ENCODE peak calls at places on chromosomes 6 and 20, in ten cellular contexts. I is psoas muscle; X is tibial artery; J is CD8-positive, alpha-beta T cell; T is breast epithelium; D is lower lobe of right lung; Q is endodermal cell; L is BJ; G is fibroblast of lung; M is neural progenitor cell. U is an unnamed sample. For H3K27me3, the result is how much of the 10 kb centered on the place peaks cover.

GRCh38 chr20:12207875-12208274 is 290.2 kb downstream of the BTBD3 start:
- DNase-seq in J (no peak), M (peak), L (no peak), I (no peak), T (no peak), D (no peak), G (peak), X (no peak), Q (peak), U (no peak)

GRCh38 chr6:90466191-90466940 is 120.5 kb downstream of the MAP3K7 start:
- DNase-seq in Q (no peak), L (no peak), G (peak), D (no peak), X (no peak), I (no peak), J (no peak), T (no peak), M (peak), U (no peak)

GRCh38 chr6:140979642-140980091 is 1153.1 kb upstream of the GJE1 start:
- DNase-seq in M (no peak), D (no peak), Q (no peak), I (no peak), J (no peak), G (peak), L (peak), X (peak), T (peak), U (no peak)

GRCh38 chr20:62303327-62304226 is 780 bp downstream of the ADRM1 start:
- DNase-seq in M (peak), J (peak), T (no peak), D (no peak), I (no peak), L (no peak), G (peak), Q (no peak), X (peak), U (no peak)

GRCh38 chr6:134422426-134423231 is 104.7 kb upstream of the SGK1 start:
- DNase-seq in I (no peak), G (peak), J (no peak), M (no peak), D (no peak), X (no peak), T (no peak), Q (no peak), L (peak), U (no peak)

GRCh38 chr20:35523298-35523888 is 6.1 kb downstream of the C20orf173 start:
- DNase-seq in Q (peak), M (peak), G (no peak), J (no peak), T (no peak), L (no peak), D (no peak), X (no peak), I (no peak), U (no peak)

GRCh38 chr6:110542311-110543024 is 66.1 kb upstream of the SLC22A16 start:
- DNase-seq in M (no peak), T (no peak), I (no peak), G (no peak), J (no peak), Q (no peak), L (no peak), X (no peak), D (no peak), U (no peak)

GRCh38 chr6:19757036-19757435 is 80.1 kb upstream of the ID4 start:
- DNase-seq in G (peak), D (no peak), L (no peak), J (no peak), I (no peak), Q (no peak), X (no peak), M (no peak), T (no peak), U (no peak)

GRCh38 chr6:39790772-39791171 is 1.4 kb upstream of the DAAM2 start:
- DNase-seq in M (no peak), L (no peak), X (no peak), D (no peak), Q (no peak), T (no peak), G (peak), I (no peak), J (no peak), U (no peak)

GRCh38 chr6:39793528-39793927 is 1.4 kb downstream of the DAAM2 start:
- DNase-seq in G (no peak), M (no peak), I (no peak), L (no peak), X (no peak), D (no peak), J (no peak), Q (no peak), T (no peak), U (peak)

GRCh38 chr6:39791311-39791710 is 865 bp upstream of the DAAM2 start:
- DNase-seq in L (no peak), X (no peak), G (no peak), I (no peak), T (no peak), D (no peak), J (no peak), M (no peak), Q (peak), U (no peak)

GRCh38 chr6:39792501-39793450 is 600 bp downstream of the DAAM2 start:
- DNase-seq in J (no peak), M (no peak), L (no peak), Q (peak), D (no peak), X (no peak), G (no peak), T (no peak), I (peak), U (peak)

GRCh38 chr6:39791850-39792500 is at the start of gene DAAM2:
- DNase-seq in Q (peak), T (peak), D (peak), L (no peak), X (peak), J (no peak), M (peak), G (peak), I (peak), U (no peak)
- TF ChIP-seq CTCF in Q (no peak), T (no peak), D (no peak), L (peak), X (no peak), J (no peak), M (peak), G (peak), I (peak), U (no peak)

DNA sequence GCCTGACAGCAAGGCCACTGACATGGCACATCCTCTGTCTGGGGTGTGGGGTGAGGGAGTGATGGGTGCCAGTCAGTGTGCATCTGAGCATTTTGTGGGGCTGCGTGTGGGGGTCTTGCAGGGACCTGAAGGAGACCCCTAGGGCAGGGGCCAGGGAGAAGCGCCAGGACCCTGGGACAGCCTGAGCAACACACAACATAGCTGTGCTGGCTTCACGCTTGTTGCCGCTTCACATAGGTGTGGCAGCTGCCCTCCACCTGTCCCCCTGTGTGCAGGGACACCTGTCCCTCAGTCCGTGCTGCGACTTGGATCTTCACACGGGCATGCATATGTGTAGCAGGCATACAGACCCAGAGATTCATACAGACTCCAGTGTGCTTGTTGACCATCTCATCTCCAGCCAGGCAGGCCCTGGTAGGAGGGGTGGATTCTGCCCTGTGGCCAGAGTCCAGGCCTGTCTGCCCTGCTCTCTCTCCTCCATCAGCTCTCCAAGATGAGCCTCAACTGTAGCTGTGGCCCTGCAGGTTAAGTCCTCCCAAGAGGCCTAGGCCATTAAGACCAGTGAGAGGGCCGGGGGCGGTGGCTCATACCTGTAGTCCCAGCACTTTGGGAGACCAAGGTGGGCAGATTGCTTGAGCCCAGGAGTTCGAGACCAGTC is 3.2 kb upstream of the NPBWR2 start:
- DNase-seq in X (peak), D (peak), Q (peak), L (no peak), J (no peak), I (no peak), G (no peak), T (peak), M (no peak), U (peak)
- H3K27me3 ChIP-seq in X (under half), D (under half), Q (under half), L (under half), J (under half), I (under half), G (under half), T (under half), M (under half), U (under half)

GRCh38 chr6:88238065-88238464 is 71.9 kb upstream of the CNR1 start:
- DNase-seq in T (no peak), L (no peak), J (no peak), I (no peak), M (peak), Q (peak), G (peak), D (no peak), X (no peak), U (no peak)
- TF ChIP-seq CTCF in T (no peak), L (peak), J (no peak), I (no peak), M (peak), Q (peak), G (no peak), D (peak), X (peak), U (no peak)

GRCh38 chr6:166688901-166689300 is 61.9 kb upstream of the RPS6KA2 start:
- DNase-seq in G (no peak), Q (no peak), L (no peak), T (no peak), D (no peak), M (no peak), X (no peak), I (no peak), J (no peak), U (no peak)

GRCh38 chr6:166691741-166692140 is 64.7 kb upstream of the RPS6KA2 start:
- DNase-seq in X (no peak), I (no peak), D (no peak), Q (no peak), J (no peak), L (no peak), T (no peak), M (no peak), G (no peak), U (no peak)

GRCh38 chr6:166693880-166694279 is 66.8 kb upstream of the RPS6KA2 start:
- DNase-seq in I (no peak), G (no peak), T (no peak), M (no peak), D (no peak), Q (no peak), X (no peak), J (no peak), L (no peak), U (no peak)

GRCh38 chr6:166692723-166693302 is 65.8 kb upstream of the RPS6KA2 start:
- DNase-seq in D (no peak), Q (peak), L (no peak), G (no peak), T (no peak), I (peak), X (no peak), M (no peak), J (no peak), U (no peak)

DNA sequence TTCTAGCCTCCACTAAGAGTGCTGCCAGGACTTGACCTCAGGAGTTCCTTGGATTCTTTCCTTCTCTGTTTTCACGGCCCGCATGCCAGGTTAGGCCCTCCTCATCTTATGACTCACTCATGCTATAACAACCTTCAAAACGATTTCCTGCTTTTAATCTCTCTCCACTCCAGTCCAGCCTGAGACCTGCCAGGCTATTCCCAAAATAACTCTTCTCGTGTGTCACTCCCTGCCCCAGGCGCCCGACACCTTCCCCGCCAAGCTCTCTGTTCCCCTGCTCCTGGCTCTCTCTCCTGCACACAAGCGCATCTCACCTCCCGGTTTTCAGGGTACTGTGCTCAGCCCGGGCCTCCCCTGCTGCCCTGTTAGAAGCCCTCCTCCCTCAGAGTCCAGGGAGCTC is 64.1 kb upstream of the RPS6KA2 start:
- DNase-seq in L (peak), Q (no peak), X (no peak), I (peak), G (peak), D (no peak), J (no peak), M (no peak), T (peak), U (no peak)
- H3K27me3 ChIP-seq in L (under half), Q (under half), X (under half), I (under half), G (under half), D (under half), J (under half), M (under half), T (under half), U (under half)

GRCh38 chr6:139165324-139165723 is 30.4 kb downstream of the HECA start:
- DNase-seq in M (no peak), D (no peak), Q (no peak), X (no peak), I (no peak), J (no peak), T (no peak), L (no peak), G (no peak), U (no peak)

GRCh38 chr6:139161169-139161568 is 26.3 kb downstream of the HECA start:
- DNase-seq in T (no peak), M (no peak), X (no peak), G (peak), Q (no peak), D (no peak), I (no peak), L (peak), J (peak), U (no peak)

GRCh38 chr6:139161817-139162284 is 27.0 kb downstream of the HECA start:
- DNase-seq in M (no peak), Q (no peak), D (no peak), T (no peak), I (no peak), J (peak), G (peak), L (no peak), X (no peak), U (no peak)

GRCh38 chr6:139166238-139166955 is 31.5 kb downstream of the HECA start:
- DNase-seq in M (no peak), D (no peak), L (no peak), T (no peak), I (no peak), Q (no peak), J (no peak), X (no peak), G (no peak), U (no peak)

GRCh38 chr6:139164001-139164400 is 29.1 kb downstream of the HECA start:
- DNase-seq in Q (peak), L (no peak), M (no peak), J (peak), D (no peak), T (no peak), I (no peak), X (no peak), G (no peak), U (no peak)
- TF ChIP-seq CTCF in Q (peak), L (no peak), M (peak), J (no peak), D (no peak), T (no peak), I (no peak), X (no peak), G (no peak), U (peak)

DNA sequence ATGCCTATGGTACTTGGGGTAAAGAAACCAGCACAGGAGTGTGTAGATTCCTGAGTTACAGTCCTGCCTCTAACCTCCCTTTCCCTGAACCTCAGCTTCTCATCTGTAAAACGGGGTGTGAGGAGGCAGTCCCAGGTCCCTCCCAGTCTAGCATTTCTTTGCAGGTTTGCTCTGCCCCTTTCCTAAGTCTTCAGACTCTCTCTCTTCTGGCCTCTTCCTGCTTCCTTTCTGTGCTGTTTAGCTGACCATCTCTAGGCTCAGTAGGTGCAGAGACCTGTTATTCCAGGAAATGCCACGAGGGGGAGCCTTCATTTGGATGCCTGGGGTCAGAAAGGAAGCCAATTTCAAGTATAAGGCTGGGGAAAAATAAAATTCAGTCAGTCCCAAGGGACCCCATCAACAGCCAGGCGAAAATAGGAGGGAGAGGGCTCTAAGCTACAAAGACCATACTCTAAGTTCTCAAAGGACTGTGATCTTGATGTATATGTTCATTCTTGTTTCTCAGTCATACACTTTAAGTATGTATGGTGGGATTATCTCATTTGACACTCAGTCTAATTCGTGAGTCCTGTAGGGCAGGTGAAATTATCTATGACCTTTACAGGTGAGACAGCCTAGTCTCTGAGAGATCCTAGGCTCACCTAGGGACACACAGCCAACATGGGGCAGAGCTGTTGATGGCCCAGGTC is 89.1 kb downstream of the NCR2 start:
- DNase-seq in D (peak), L (peak), M (peak), Q (peak), I (peak), T (peak), G (peak), J (peak), X (peak), U (peak)
- H3K27me3 ChIP-seq in D (under half), L (under half), M (half or more), Q (half or more), I (under half), T (under half), G (under half), J (under half), X (under half), U (under half)

GRCh38 chr6:37177083-37177949 is 7.4 kb downstream of the PIM1 start:
- DNase-seq in X (no peak), I (no peak), T (no peak), M (no peak), Q (no peak), D (no peak), J (no peak), G (no peak), L (no peak), U (no peak)
- TF ChIP-seq CTCF in X (no peak), I (no peak), T (no peak), M (no peak), Q (peak), D (no peak), J (no peak), G (peak), L (peak), U (no peak)

GRCh38 chr20:58065508-58066361 is 162.7 kb downstream of the ANKRD60 start:
- DNase-seq in X (peak), Q (peak), M (no peak), I (no peak), D (no peak), J (no peak), G (peak), L (no peak), T (peak), U (no peak)
- H3K27me3 ChIP-seq in X (under half), Q (under half), M (under half), I (under half), D (under half), J (under half), G (under half), L (under half), T (under half), U (under half)

GRCh38 chr6:32173051-32173727 is 2.7 kb downstream of the AGPAT1 start:
- DNase-seq in I (no peak), M (no peak), Q (no peak), G (no peak), D (no peak), L (no peak), T (no peak), X (no peak), J (no peak), U (no peak)
- TF ChIP-seq CTCF in I (no peak), M (no peak), Q (no peak), G (no peak), D (no peak), L (no peak), T (no peak), X (no peak), J (no peak), U (no peak)

U was measured in suprapubic skin.